ENCODE peak calls at places on chromosomes 2 and 18, in five cellular contexts. A is stimulated activated CD8-positive, alpha-beta memory T cell treated with anti-CD3 and anti-CD28 coated beads, Interleukin-2, amount 100 ng/mL, for 1 hour; C is AG08396; N is astrocyte of the hippocampus; D is stimulated activated CD4-positive, alpha-beta T cell treated with anti-CD3 and anti-CD28 coated beads, Interleukin-4, amount 100 ng/mL, for 4 hours. M is an unnamed sample.

GRCh38 chr2:52416340-52416739 is 1351.3 kb upstream of the CHAC2 start:
- DNase-seq in A (no peak), C (no peak), N (peak), D (no peak), M (peak)

GRCh38 chr18:51151568-51152511 is 45.6 kb downstream of the MEX3C start:
- DNase-seq in A (peak), C (no peak), N (no peak), D (peak), M (no peak)

GRCh38 chr18:50429207-50429948 is 54.5 kb downstream of the SKA1 start:
- DNase-seq in A (no peak), C (no peak), N (peak), D (no peak), M (peak)

GRCh38 chr2:240931319-240931949 is 25.3 kb downstream of the CROCC2 start:
- DNase-seq in A (no peak), C (no peak), N (no peak), D (no peak), M (no peak)

GRCh38 chr18:46166261-46166970 is 62.2 kb downstream of the HAUS1 start:
- DNase-seq in A (no peak), C (no peak), N (no peak), D (no peak), M (no peak)

GRCh38 chr2:197674060-197674459 is 1.3 kb downstream of the RFTN2 start:
- DNase-seq in A (no peak), C (no peak), N (no peak), D (no peak), M (no peak)

GRCh38 chr18:63317982-63318881 is 1.3 kb downstream of the BCL2 start:
- DNase-seq in A (peak), C (peak), N (peak), D (peak), M (no peak)

GRCh38 chr18:48785091-48785614 is 165.6 kb downstream of the SMAD7 start:
- DNase-seq in A (no peak), C (no peak), N (no peak), D (no peak), M (no peak)

GRCh38 chr18:51039138-51040112 is 9.4 kb downstream of the SMAD4 start:
- DNase-seq in A (no peak), C (no peak), N (no peak), D (no peak), M (peak)

GRCh38 chr2:221097568-221097915 is 474.6 kb downstream of the EPHA4 start:
- DNase-seq in A (no peak), C (peak), N (peak), D (no peak), M (peak)

GRCh38 chr18:32368170-32368569 is 102.5 kb downstream of the GAREM1 start:
- DNase-seq in A (no peak), C (no peak), N (no peak), D (no peak), M (no peak)

GRCh38 chr2:138013651-138014050 is 49.4 kb downstream of the HNMT start:
- DNase-seq in A (no peak), C (no peak), N (no peak), D (no peak), M (no peak)

GRCh38 chr18:62982600-62983251 is 267.4 kb downstream of the PHLPP1 start:
- DNase-seq in A (no peak), C (peak), N (peak), D (peak), M (peak)